ENCODE peak calls at places on chromosomes 16 and 17, in six cellular contexts. One of them, this sample, is unnamed.

GRCh38 chr17:55356440-55357328 is 65.0 kb downstream of the MMD start:
- DNase-seq in endothelial cell of umbilical vein: peak; percentile 65
- DNase-seq in GM23248: peak; percentile 74
- DNase-seq in thoracic aorta: peak; percentile 59
- DNase-seq in ovary: peak; percentile 34
- DNase-seq in IMR-90: peak; percentile 57
- DNase-seq in this sample: no peak

GRCh38 chr17:12959441-12959840 is 58.4 kb downstream of the ELAC2 start:
- DNase-seq in GM23248: peak; percentile 68
- DNase-seq in endothelial cell of umbilical vein: no peak
- DNase-seq in thoracic aorta: no peak
- DNase-seq in IMR-90: peak; percentile 69
- DNase-seq in ovary: no peak
- DNase-seq in this sample: no peak

GRCh38 chr16:21276090-21276489 is 2.0 kb downstream of the CRYM start:
- DNase-seq in GM23248: no peak
- DNase-seq in IMR-90: no peak
- DNase-seq in endothelial cell of umbilical vein: no peak
- DNase-seq in thoracic aorta: no peak
- DNase-seq in ovary: no peak
- DNase-seq in this sample: no peak

GRCh38 chr16:3101018-3101840 is 2.1 kb upstream of the ZSCAN10 start:
- DNase-seq in GM23248: peak; percentile 61
- DNase-seq in thoracic aorta: no peak
- DNase-seq in ovary: no peak
- DNase-seq in endothelial cell of umbilical vein: peak; percentile 33
- DNase-seq in IMR-90: no peak
- DNase-seq in this sample: no peak

GRCh38 chr17:82344175-82344907 is 10.8 kb upstream of the SECTM1 start:
- DNase-seq in GM23248: no peak
- DNase-seq in ovary: no peak
- DNase-seq in thoracic aorta: no peak
- DNase-seq in endothelial cell of umbilical vein: no peak
- DNase-seq in IMR-90: no peak
- DNase-seq in this sample: no peak

GRCh38 chr17:16040710-16041251 is 41.2 kb downstream of the TTC19 start:
- DNase-seq in GM23248: peak; percentile 89
- DNase-seq in ovary: peak; percentile 39
- DNase-seq in IMR-90: peak; percentile 87
- DNase-seq in endothelial cell of umbilical vein: peak; percentile 12
- DNase-seq in thoracic aorta: no peak
- DNase-seq in this sample: no peak

GRCh38 chr17:82241183-82241925 is 12.5 kb downstream of the SLC16A3 start:
- DNase-seq in endothelial cell of umbilical vein: peak; percentile 85
- DNase-seq in thoracic aorta: peak; percentile 70
- DNase-seq in GM23248: peak; percentile 88
- DNase-seq in ovary: peak; percentile 75
- DNase-seq in IMR-90: peak; percentile 36
- DNase-seq in this sample: no peak

GRCh38 chr17:63039342-63039741 is 73.3 kb downstream of the TANC2 start:
- DNase-seq in endothelial cell of umbilical vein: no peak
- DNase-seq in thoracic aorta: no peak
- DNase-seq in ovary: no peak
- DNase-seq in IMR-90: peak; percentile 28
- DNase-seq in GM23248: no peak
- DNase-seq in this sample: no peak

GRCh38 chr16:78211951-78212350 is 112.5 kb downstream of the WWOX start:
- DNase-seq in endothelial cell of umbilical vein: no peak
- DNase-seq in IMR-90: no peak
- DNase-seq in GM23248: no peak
- DNase-seq in ovary: no peak
- DNase-seq in thoracic aorta: no peak
- DNase-seq in this sample: no peak

GRCh38 chr17:38706625-38707298 is 1.7 kb downstream of the MLLT6 start:
- DNase-seq in GM23248: peak; percentile 51
- DNase-seq in IMR-90: no peak
- DNase-seq in endothelial cell of umbilical vein: no peak
- DNase-seq in ovary: no peak
- DNase-seq in thoracic aorta: no peak
- DNase-seq in this sample: no peak

GRCh38 chr17:29379084-29379811 is 10.9 kb upstream of the TAOK1 start:
- DNase-seq in GM23248: peak; percentile 14
- DNase-seq in IMR-90: no peak
- DNase-seq in endothelial cell of umbilical vein: peak; percentile 44
- DNase-seq in thoracic aorta: no peak
- DNase-seq in ovary: no peak
- DNase-seq in this sample: no peak

GRCh38 chr17:21358682-21359482 is 17.3 kb upstream of the KCNJ12 start:
- DNase-seq in GM23248: peak; percentile 75
- DNase-seq in thoracic aorta: no peak
- DNase-seq in IMR-90: no peak
- DNase-seq in ovary: no peak
- DNase-seq in endothelial cell of umbilical vein: no peak
- DNase-seq in this sample: no peak

GRCh38 chr17:38605852-38606645 is at the start of gene SRCIN1:
- DNase-seq in IMR-90: peak; percentile 2
- DNase-seq in thoracic aorta: no peak
- DNase-seq in GM23248: peak; percentile 58
- DNase-seq in ovary: peak; percentile 74
- DNase-seq in endothelial cell of umbilical vein: no peak
- DNase-seq in this sample: no peak

GRCh38 chr16:87483481-87483880 is 9.3 kb downstream of the ZCCHC14 start:
- DNase-seq in thoracic aorta: no peak
- DNase-seq in IMR-90: no peak
- DNase-seq in ovary: no peak
- DNase-seq in GM23248: no peak
- DNase-seq in endothelial cell of umbilical vein: no peak
- DNase-seq in this sample: no peak

GRCh38 chr17:38533241-38533640 is 72.5 kb downstream of the SRCIN1 start:
- DNase-seq in thoracic aorta: no peak
- DNase-seq in GM23248: no peak
- DNase-seq in ovary: no peak
- DNase-seq in endothelial cell of umbilical vein: no peak
- DNase-seq in IMR-90: no peak
- DNase-seq in this sample: no peak

GRCh38 chr16:30953511-30954124 is 3.9 kb upstream of the SETD1A start:
- DNase-seq in endothelial cell of umbilical vein: peak; percentile 80
- DNase-seq in thoracic aorta: no peak
- DNase-seq in ovary: peak; percentile 60
- DNase-seq in IMR-90: peak; percentile 71
- DNase-seq in GM23248: peak; percentile 85
- DNase-seq in this sample: no peak
- H3K27ac ChIP-seq in endothelial cell of umbilical vein: no peak overlapping the region
- H3K27ac ChIP-seq in thoracic aorta: peak overlapping the region; percentile 20
- H3K27ac ChIP-seq in ovary: no peak overlapping the region
- H3K27ac ChIP-seq in IMR-90: no peak overlapping the region
- H3K27ac ChIP-seq in GM23248: peak overlapping the region; percentile 5
- H3K27ac ChIP-seq in this sample: peak overlapping the region; percentile 31

DNA sequence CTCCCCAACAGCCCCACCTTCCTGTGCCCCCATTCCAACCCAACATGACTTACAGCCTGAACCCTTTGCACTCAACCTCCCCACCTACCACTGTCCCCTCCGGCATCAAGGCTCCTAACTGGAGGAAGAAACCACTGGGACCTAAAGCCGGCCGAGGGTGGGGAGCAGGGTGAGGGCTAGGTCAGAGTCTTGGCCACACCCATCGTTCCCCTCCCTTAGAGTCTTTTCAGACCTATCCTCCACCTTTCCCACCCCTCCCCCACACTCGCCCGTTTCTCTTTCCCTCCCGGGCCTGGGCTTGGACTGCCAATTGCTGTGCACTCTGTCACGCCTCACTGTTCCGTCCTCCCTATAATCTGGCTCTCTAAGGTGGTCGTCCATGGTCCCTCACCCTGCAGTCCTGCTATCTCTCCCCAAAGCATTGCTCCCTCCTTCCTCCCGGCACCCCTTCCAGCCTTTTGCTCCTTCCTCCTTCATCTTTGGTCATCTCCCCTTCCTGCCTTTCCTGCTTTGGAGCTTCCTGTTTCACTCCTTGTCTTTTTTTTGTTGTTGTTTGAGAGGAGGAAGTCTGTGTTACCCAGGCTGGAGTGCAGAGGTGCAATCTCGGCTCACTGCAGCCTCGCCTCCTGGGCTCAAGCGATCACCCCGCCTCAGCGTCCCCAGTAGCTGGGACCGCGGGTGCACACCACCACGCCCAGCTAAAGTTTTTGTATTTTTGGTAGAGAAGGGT is 958 bp upstream of the CLDN7 start:
- DNase-seq in IMR-90: no peak
- DNase-seq in thoracic aorta: no peak
- DNase-seq in endothelial cell of umbilical vein: no peak
- DNase-seq in ovary: no peak
- DNase-seq in GM23248: no peak
- DNase-seq in this sample: no peak
- H3K4me3 ChIP-seq in IMR-90: no peak overlapping the region
- H3K4me3 ChIP-seq in thoracic aorta: peak overlapping the region; percentile 75
- H3K4me3 ChIP-seq in endothelial cell of umbilical vein: peak overlapping the region; percentile 18
- H3K4me3 ChIP-seq in ovary: no peak overlapping the region
- H3K4me3 ChIP-seq in GM23248: no peak overlapping the region
- H3K4me3 ChIP-seq in this sample: peak overlapping the region; percentile 64

GRCh38 chr17:48571024-48571818 is 6.9 kb downstream of the HOXB4 start:
- DNase-seq in GM23248: peak; percentile 44
- DNase-seq in IMR-90: peak; percentile 71
- DNase-seq in endothelial cell of umbilical vein: peak; percentile 80
- DNase-seq in thoracic aorta: no peak
- DNase-seq in ovary: no peak
- DNase-seq in this sample: no peak

GRCh38 chr17:48570325-48571023 is 7.7 kb downstream of the HOXB4 start:
- DNase-seq in GM23248: peak; percentile 37
- DNase-seq in endothelial cell of umbilical vein: peak; percentile 68
- DNase-seq in IMR-90: peak; percentile 63
- DNase-seq in ovary: no peak
- DNase-seq in thoracic aorta: no peak
- DNase-seq in this sample: no peak

GRCh38 chr17:48568499-48569259 is 9.5 kb downstream of the HOXB4 start:
- DNase-seq in endothelial cell of umbilical vein: peak; percentile 83
- DNase-seq in thoracic aorta: no peak
- DNase-seq in IMR-90: peak; percentile 66
- DNase-seq in ovary: no peak
- DNase-seq in GM23248: no peak
- DNase-seq in this sample: no peak

GRCh38 chr17:48567646-48568354 is 10.3 kb downstream of the HOXB4 start:
- DNase-seq in IMR-90: no peak
- DNase-seq in GM23248: no peak
- DNase-seq in endothelial cell of umbilical vein: peak; percentile 44
- DNase-seq in ovary: no peak
- DNase-seq in thoracic aorta: no peak
- DNase-seq in this sample: no peak

DNA sequence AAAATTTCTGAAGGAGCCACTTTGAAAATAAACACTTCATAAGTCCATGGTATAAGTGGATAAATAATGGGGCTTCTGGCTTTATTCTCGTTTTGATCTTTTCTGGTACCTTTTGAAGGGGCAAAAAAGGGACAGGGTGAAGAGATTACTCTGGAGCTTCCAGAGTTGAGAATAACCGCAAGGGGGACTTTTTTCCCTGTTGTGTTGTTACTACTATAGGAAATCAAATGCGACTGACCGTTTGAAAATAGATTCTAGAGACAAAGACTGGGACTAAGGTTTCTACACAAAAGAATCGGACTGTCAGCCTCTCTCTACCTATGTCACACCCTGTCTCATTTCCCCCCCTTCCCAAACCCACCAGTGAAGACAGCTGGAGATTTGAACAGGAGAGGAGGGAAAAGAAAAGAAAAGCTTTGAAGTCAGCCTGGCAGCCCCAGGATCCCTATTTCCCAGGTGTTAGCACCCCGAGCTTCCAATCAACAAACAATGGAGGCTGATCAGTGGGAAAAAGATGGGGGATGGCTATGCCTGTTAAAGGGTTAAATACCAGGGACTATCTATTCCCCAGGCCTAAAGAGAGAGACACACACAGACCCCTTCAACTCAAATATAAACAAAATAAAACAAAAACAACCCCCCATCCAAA is 8.3 kb downstream of the HOXB4 start:
- DNase-seq in IMR-90: peak; percentile 55
- DNase-seq in endothelial cell of umbilical vein: peak; percentile 60
- DNase-seq in thoracic aorta: no peak
- DNase-seq in GM23248: no peak
- DNase-seq in ovary: no peak
- DNase-seq in this sample: no peak
- H3K27ac ChIP-seq in IMR-90: peak overlapping the region; percentile 99
- H3K27ac ChIP-seq in endothelial cell of umbilical vein: peak overlapping the region; percentile 68
- H3K27ac ChIP-seq in thoracic aorta: peak overlapping the region; percentile 97
- H3K27ac ChIP-seq in GM23248: peak overlapping the region; percentile 48
- H3K27ac ChIP-seq in ovary: no peak overlapping the region
- H3K27ac ChIP-seq in this sample: peak overlapping the region; percentile 93

GRCh38 chr17:35372846-35373531 is 432 bp downstream of the SLFN11 start:
- DNase-seq in endothelial cell of umbilical vein: peak; percentile 28
- DNase-seq in ovary: peak; percentile 52
- DNase-seq in GM23248: peak; percentile 52
- DNase-seq in thoracic aorta: no peak
- DNase-seq in IMR-90: no peak
- DNase-seq in this sample: no peak
- H3K4me3 ChIP-seq in endothelial cell of umbilical vein: peak overlapping the region; percentile 88
- H3K4me3 ChIP-seq in ovary: peak overlapping the region; percentile 78
- H3K4me3 ChIP-seq in GM23248: peak overlapping the region; percentile 92
- H3K4me3 ChIP-seq in thoracic aorta: peak overlapping the region; percentile 88
- H3K4me3 ChIP-seq in IMR-90: peak overlapping the region; percentile 82
- H3K4me3 ChIP-seq in this sample: peak overlapping the region; percentile 66